ENCODE peak calls at places on chromosome 7, in nine cellular contexts. N is naive thymus-derived CD4-positive, alpha-beta T cell; M is lung; Q is cardiac muscle cell; W is hepatocyte; O is astrocyte of the cerebellum; U is fibroblast of the aortic adventitia; A is transverse colon; F is BE2C. R is an unnamed sample.

GRCh38 chr7:35035511-35035921 is 1.8 kb downstream of the DPY19L1 start:
- DNase-seq in N (peak), M (no peak), Q (peak), W (peak), O (peak), U (peak), A (peak), F (no peak), R (no peak)

GRCh38 chr7:7653568-7654187 is 13.1 kb downstream of the UMAD1 start:
- DNase-seq in N (no peak), M (no peak), Q (peak), W (peak), O (no peak), U (no peak), A (no peak), F (peak), R (no peak)

GRCh38 chr7:44309271-44310091 is 15.9 kb downstream of the CAMK2B start:
- DNase-seq in N (peak), M (peak), Q (peak), W (peak), O (peak), U (peak), A (peak), F (peak), R (peak)

GRCh38 chr7:27204851-27205322 is 5.0 kb upstream of the HOXA13 start:
- DNase-seq in N (no peak), M (no peak), Q (no peak), W (no peak), O (no peak), U (no peak), A (no peak), F (no peak), R (no peak)

GRCh38 chr7:157204134-157204533 is 65.4 kb downstream of the UBE3C start:
- DNase-seq in N (no peak), M (no peak), Q (no peak), W (no peak), O (no peak), U (no peak), A (no peak), F (no peak), R (no peak)

GRCh38 chr7:123754295-123754871 is 5.6 kb upstream of the WASL start:
- DNase-seq in N (no peak), M (no peak), Q (no peak), W (no peak), O (no peak), U (no peak), A (peak), F (no peak), R (no peak)

GRCh38 chr7:46545790-46546189 is 624.7 kb upstream of the IGFBP3 start:
- DNase-seq in N (no peak), M (no peak), Q (peak), W (no peak), O (peak), U (peak), A (no peak), F (no peak), R (peak)

GRCh38 chr7:124155400-124156022 is 122.6 kb upstream of the TMEM229A start:
- DNase-seq in N (no peak), M (no peak), Q (peak), W (peak), O (peak), U (peak), A (no peak), F (no peak), R (no peak)

GRCh38 chr7:116525298-116525912 is 569 bp downstream of the CAV1 start:
- DNase-seq in N (peak), M (peak), Q (peak), W (peak), O (no peak), U (peak), A (peak), F (no peak), R (no peak)

GRCh38 chr7:44637788-44638594 is 31.6 kb downstream of the OGDH start:
- DNase-seq in N (peak), M (no peak), Q (peak), W (peak), O (peak), U (peak), A (peak), F (no peak), R (peak)

GRCh38 chr7:16205481-16205880 is 215.9 kb downstream of the CRPPA start:
- DNase-seq in N (no peak), M (no peak), Q (peak), W (no peak), O (no peak), U (peak), A (no peak), F (no peak), R (no peak)
- H3K4me3 ChIP-seq in N (no peak), M (no peak), Q (no peak), W (no peak), O (no peak), U (no peak), A (no peak), F (no peak), R (no peak)

DNA sequence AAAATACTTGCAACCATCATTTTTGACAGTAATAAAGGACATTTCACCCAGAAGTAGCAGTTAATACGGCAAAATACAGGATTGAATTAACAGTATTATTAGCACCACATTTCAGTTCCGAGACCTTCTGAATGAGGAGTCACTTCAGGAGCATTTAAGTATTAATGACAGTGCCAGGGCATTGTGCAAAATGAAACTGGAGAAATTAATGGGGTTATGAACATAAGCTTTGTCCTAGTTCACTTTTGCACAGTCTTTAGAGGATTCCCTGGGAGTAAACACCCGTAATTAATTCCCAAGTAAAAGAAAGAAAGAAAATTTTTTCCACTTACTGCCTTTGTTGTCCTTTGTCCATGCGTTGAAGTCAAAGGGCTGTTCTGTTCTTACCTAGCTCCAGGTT is 297.5 kb upstream of the SEMA3A start:
- DNase-seq in N (no peak), M (no peak), Q (no peak), W (no peak), O (no peak), U (no peak), A (no peak), F (no peak), R (no peak)
- H3K4me3 ChIP-seq in N (no peak), M (no peak), Q (no peak), W (no peak), O (no peak), U (no peak), A (no peak), F (peak), R (no peak)

GRCh38 chr7:55305130-55305529 is 60.0 kb upstream of the LANCL2 start:
- DNase-seq in N (no peak), M (no peak), Q (no peak), W (no peak), O (no peak), U (no peak), A (no peak), F (no peak), R (no peak)

GRCh38 chr7:55296070-55296469 is 69.1 kb upstream of the LANCL2 start:
- DNase-seq in N (no peak), M (no peak), Q (no peak), W (no peak), O (no peak), U (no peak), A (no peak), F (no peak), R (no peak)

GRCh38 chr7:55304363-55304762 is 60.8 kb upstream of the LANCL2 start:
- DNase-seq in N (no peak), M (no peak), Q (no peak), W (no peak), O (no peak), U (peak), A (no peak), F (no peak), R (no peak)

GRCh38 chr7:55303220-55303619 is 61.9 kb upstream of the LANCL2 start:
- DNase-seq in N (no peak), M (no peak), Q (no peak), W (no peak), O (no peak), U (no peak), A (no peak), F (no peak), R (no peak)

DNA sequence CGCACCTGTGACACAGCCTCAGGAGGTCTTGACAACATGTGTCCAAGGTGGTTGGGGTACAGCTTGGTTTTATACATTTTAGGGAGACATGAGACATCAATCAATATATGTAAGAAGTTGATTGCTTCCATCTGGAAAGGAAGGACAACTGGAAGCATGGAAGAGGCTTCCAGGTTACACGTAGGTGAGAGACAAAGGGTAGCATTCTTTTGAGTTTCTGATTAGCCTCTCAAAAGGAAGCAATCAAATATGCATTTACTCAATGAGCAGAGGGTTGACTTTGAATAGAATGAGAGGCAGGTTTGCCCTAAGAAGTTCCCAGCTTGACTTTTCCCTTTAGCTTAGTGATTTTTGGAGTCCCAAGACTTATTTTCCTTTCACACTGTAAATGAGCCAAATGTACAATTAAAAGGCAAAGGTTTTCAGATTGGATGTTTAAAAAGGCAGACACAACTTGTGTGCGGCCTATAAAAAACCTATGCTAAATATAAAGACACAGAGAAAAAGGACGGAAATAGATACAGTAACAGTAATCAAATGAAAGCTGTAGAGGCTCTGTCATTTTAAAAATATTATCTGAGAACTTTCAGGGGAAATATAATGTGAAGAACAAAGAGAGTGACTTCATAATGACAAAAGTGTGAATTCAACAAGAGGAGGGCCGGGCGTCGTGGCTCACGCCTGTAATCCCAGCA is 65.7 kb upstream of the LANCL2 start:
- DNase-seq in N (no peak), M (no peak), Q (no peak), W (no peak), O (no peak), U (no peak), A (no peak), F (no peak), R (no peak)
- H3K4me3 ChIP-seq in N (no peak), M (no peak), Q (no peak), W (no peak), O (no peak), U (no peak), A (no peak), F (no peak), R (no peak)

DNA sequence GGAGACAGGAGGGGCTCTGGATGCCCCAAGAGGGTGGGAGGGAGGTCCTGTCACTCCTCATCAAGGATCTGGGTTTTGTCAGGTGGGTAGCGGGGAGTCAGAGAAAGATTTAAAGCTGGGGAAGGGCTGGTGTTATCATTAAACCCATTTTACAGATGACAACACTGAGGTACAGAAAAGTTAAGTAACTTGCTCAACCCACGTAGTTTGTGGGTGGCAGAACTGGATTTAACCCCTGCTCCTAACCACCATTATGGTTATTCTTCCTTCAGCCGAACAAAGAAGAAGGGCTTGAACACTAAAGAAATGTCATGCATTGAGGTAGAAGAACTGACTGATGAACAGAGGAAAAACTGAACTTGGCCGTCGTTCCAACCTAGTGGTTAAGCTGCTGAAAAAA is 24.9 kb upstream of the PRKAG2 start:
- DNase-seq in N (no peak), M (no peak), Q (no peak), W (no peak), O (no peak), U (no peak), A (no peak), F (no peak), R (no peak)
- H3K4me3 ChIP-seq in N (no peak), M (no peak), Q (no peak), W (no peak), O (no peak), U (no peak), A (no peak), F (no peak), R (no peak)

GRCh38 chr7:24654305-24654704 is 81.1 kb downstream of the PALS2 start:
- DNase-seq in N (no peak), M (no peak), Q (no peak), W (no peak), O (no peak), U (no peak), A (no peak), F (no peak), R (no peak)

GRCh38 chr7:24656608-24657007 is 83.4 kb downstream of the PALS2 start:
- DNase-seq in N (no peak), M (no peak), Q (no peak), W (no peak), O (no peak), U (no peak), A (no peak), F (no peak), R (no peak)

GRCh38 chr7:24652551-24652950 is 79.3 kb downstream of the PALS2 start:
- DNase-seq in N (no peak), M (no peak), Q (no peak), W (no peak), O (no peak), U (peak), A (no peak), F (no peak), R (no peak)

GRCh38 chr7:24657980-24658379 is 84.7 kb downstream of the PALS2 start:
- DNase-seq in N (no peak), M (no peak), Q (no peak), W (no peak), O (no peak), U (no peak), A (no peak), F (no peak), R (no peak)

DNA sequence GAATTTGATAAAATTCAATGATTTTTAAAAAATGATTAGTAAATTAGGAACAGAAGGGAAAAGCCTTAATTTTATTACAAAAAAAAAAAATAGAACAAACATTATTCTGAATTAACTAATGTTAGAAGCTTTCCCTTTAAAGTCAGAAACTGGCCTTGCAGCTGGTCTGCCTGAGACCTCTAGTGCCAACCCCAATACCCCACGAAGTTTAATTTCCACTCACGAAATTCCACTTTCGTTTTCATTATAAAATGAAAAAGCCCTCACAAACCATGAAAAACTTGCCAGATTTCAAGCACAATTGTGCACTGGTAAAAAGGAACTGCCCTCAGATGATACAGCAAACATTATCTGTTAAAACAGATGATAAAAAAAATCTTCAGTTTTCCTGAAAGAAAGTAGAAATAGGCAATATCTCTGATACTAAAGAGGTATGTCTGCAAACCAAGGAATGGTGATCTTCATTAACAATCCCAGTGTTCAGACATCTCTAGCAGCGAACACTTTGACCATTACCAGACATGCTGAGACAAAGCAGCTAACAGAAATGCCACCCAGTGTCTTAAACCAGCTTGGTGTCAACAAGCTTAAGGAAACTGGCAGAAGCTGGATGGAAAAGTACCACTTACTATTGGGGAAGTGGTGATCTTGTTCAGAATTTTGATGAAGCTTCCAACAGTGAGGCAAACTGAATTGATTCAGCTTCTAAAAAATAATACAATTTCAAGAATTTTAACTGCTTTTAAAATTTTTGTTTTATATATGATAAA is 80.2 kb downstream of the PALS2 start:
- DNase-seq in N (no peak), M (no peak), Q (no peak), W (no peak), O (no peak), U (peak), A (no peak), F (no peak), R (no peak)
- H3K4me3 ChIP-seq in N (no peak), M (no peak), Q (no peak), W (no peak), O (no peak), U (peak), A (no peak), F (no peak), R (no peak)

DNA sequence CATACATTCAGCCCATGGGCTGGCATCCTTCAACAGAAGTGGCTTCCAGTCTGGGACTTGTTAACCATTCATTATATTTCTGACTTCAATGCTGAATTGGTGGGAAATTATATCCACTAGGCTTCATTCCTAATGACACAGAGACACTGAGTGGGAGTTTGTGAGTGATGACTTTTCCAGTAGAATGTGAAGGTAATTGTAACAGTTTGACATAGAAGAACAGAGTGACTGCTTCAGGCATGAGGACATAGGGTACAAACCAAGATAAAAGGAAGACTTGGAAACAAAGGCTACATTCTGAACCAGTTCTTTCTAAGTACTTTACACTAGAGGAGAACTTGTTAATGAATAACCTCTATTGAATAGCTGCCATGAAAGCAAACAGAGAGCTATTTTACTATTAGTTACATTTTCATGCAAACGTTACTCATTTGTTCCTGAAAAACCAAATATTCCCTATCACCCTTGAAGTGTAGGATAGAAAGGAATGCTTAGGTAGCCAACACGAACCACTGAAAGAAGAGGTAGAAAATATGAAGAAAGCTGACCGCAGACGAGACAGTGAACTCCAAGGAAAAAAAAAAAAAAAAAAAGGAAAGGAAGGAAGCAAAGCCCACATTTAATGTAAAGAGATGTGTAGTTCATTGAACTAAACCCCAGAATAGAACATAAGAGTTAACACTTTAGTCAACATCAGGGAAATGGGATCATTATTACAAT is 237.0 kb upstream of the SEMA3C start:
- DNase-seq in N (no peak), M (no peak), Q (peak), W (peak), O (no peak), U (no peak), A (no peak), F (no peak), R (no peak)
- H3K4me3 ChIP-seq in N (no peak), M (no peak), Q (no peak), W (no peak), O (no peak), U (no peak), A (no peak), F (no peak), R (no peak)

DNA sequence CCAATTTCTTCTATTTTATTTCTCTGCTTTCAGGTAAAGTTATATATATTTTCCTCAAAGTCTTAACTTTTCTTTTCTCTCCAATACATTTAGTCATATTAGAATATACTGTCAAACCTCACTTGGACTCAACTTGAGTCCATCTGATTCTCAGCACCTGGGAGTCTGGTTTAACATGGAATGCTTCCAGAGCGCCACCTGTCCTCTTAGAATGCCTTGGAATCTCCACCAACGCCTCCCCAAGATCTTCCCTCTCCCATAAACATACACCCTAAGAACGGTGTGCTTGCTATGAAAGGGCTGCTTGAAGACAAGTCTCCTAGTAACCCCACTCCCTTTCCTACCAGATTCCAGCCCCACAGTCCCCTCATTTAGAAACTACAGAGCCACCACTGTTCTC is 229.1 kb upstream of the MKLN1 start:
- DNase-seq in N (no peak), M (no peak), Q (no peak), W (no peak), O (no peak), U (no peak), A (no peak), F (no peak), R (no peak)
- H3K4me3 ChIP-seq in N (no peak), M (no peak), Q (no peak), W (no peak), O (no peak), U (no peak), A (no peak), F (no peak), R (no peak)

GRCh38 chr7:111107989-111108388 is 17.1 kb downstream of the LRRN3 start:
- DNase-seq in N (no peak), M (no peak), Q (no peak), W (no peak), O (no peak), U (peak), A (no peak), F (peak), R (no peak)

GRCh38 chr7:111105269-111105668 is 14.3 kb downstream of the LRRN3 start:
- DNase-seq in N (no peak), M (no peak), Q (no peak), W (no peak), O (no peak), U (no peak), A (no peak), F (no peak), R (no peak)

GRCh38 chr7:111104710-111105109 is 13.8 kb downstream of the LRRN3 start:
- DNase-seq in N (no peak), M (no peak), Q (no peak), W (no peak), O (no peak), U (no peak), A (no peak), F (no peak), R (no peak)

GRCh38 chr7:111108526-111108925 is 17.6 kb downstream of the LRRN3 start:
- DNase-seq in N (no peak), M (no peak), Q (peak), W (no peak), O (no peak), U (peak), A (no peak), F (no peak), R (peak)

GRCh38 chr7:111107576-111107975 is 16.6 kb downstream of the LRRN3 start:
- DNase-seq in N (no peak), M (no peak), Q (peak), W (no peak), O (no peak), U (peak), A (no peak), F (no peak), R (no peak)
- H3K4me3 ChIP-seq in N (no peak), M (no peak), Q (no peak), W (no peak), O (no peak), U (no peak), A (no peak), F (no peak), R (no peak)

DNA sequence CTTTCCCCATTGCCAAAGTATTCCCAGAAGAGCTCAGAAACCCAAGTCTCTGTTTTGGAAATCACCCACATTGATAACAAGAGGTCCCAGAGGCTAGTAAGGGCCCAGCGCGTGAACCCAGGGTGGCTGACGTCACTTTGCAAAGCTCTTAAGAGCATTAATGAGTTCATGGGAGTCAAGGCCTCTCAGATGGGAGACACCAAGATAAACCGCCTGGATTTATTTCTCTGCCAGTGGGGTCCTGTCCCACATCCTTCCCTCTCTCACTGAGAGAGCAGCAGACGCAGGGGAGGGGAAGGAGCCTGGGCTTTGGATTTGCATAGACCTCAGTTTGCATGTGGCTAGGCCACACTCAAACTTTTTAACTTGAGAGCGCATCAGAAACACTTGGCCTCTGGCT is 184.8 kb upstream of the PDE1C start:
- DNase-seq in N (no peak), M (no peak), Q (no peak), W (no peak), O (no peak), U (no peak), A (no peak), F (no peak), R (no peak)
- H3K4me3 ChIP-seq in N (no peak), M (no peak), Q (no peak), W (no peak), O (no peak), U (no peak), A (no peak), F (no peak), R (no peak)

R was measured in skeletal muscle cell.